ENCODE peak calls at places on chromosome 13, in five cellular contexts. U, W, K, F and P are unnamed samples.

GRCh38 chr13:79678100-79678499 is 197.1 kb downstream of the NDFIP2 start:
- DNase-seq in F (no peak), W (no peak), K (no peak), U (no peak), P (peak)

GRCh38 chr13:76512676-76513277 is 373.4 kb downstream of the KCTD12 start:
- DNase-seq in U (no peak), F (no peak), K (no peak), W (no peak), P (peak)

GRCh38 chr13:89057274-89057673 is 1386.1 kb downstream of the SLITRK5 start:
- DNase-seq in K (no peak), F (no peak), U (no peak), W (no peak), P (no peak)

GRCh38 chr13:91328726-91329125 is 18.8 kb upstream of the MIR17HG start:
- DNase-seq in F (no peak), U (no peak), K (no peak), W (no peak), P (no peak)

GRCh38 chr13:39353988-39354387 is 249.0 kb downstream of the LHFPL6 start:
- DNase-seq in U (no peak), W (no peak), K (no peak), F (no peak), P (peak)

GRCh38 chr13:106156468-106156867 is 379.0 kb downstream of the EFNB2 start:
- DNase-seq in U (no peak), F (no peak), K (no peak), W (no peak), P (peak)

GRCh38 chr13:50612717-50613116 is 230.8 kb downstream of the DLEU7 start:
- DNase-seq in U (no peak), F (no peak), W (no peak), K (no peak), P (no peak)

GRCh38 chr13:110562696-110563462 is 1.4 kb upstream of the RAB20 start:
- DNase-seq in W (no peak), K (no peak), F (no peak), U (no peak), P (no peak)

GRCh38 chr13:45751882-45752281 is 49.8 kb downstream of the CBY2 start:
- DNase-seq in K (no peak), W (no peak), F (no peak), U (no peak), P (no peak)

GRCh38 chr13:25864116-25864515 is 187.7 kb downstream of the SHISA2 start:
- DNase-seq in K (no peak), F (no peak), U (no peak), W (no peak), P (no peak)

GRCh38 chr13:51494151-51494550 is 41.3 kb upstream of the INTS6 start:
- DNase-seq in F (no peak), W (no peak), K (no peak), U (no peak), P (peak)

GRCh38 chr13:24878340-24878739 is 114.4 kb downstream of the RNF17 start:
- DNase-seq in K (no peak), F (no peak), U (no peak), W (no peak), P (no peak)

GRCh38 chr13:50124536-50125305 is 109.5 kb downstream of the KCNRG start:
- DNase-seq in W (peak), K (peak), U (peak), F (no peak), P (peak)

GRCh38 chr13:98717256-98717655 is 35.2 kb downstream of the SLC15A1 start:
- DNase-seq in W (no peak), U (no peak), K (no peak), F (no peak), P (no peak)

GRCh38 chr13:111919286-111919685 is 147.7 kb upstream of the SOX1 start:
- DNase-seq in U (no peak), W (no peak), K (no peak), F (no peak), P (no peak)

GRCh38 chr13:21359855-21360254 is 99.2 kb downstream of the ZDHHC20 start:
- DNase-seq in W (no peak), U (no peak), K (no peak), F (no peak), P (no peak)

GRCh38 chr13:43237616-43238015 is 214.2 kb downstream of the DNAJC15 start:
- DNase-seq in F (no peak), W (no peak), K (no peak), U (no peak), P (no peak)

GRCh38 chr13:75264611-75265010 is 217.4 kb downstream of the TBC1D4 start:
- DNase-seq in U (no peak), K (no peak), W (peak), F (no peak), P (no peak)

GRCh38 chr13:86585826-86586225 is 786.6 kb upstream of the SLITRK6 start:
- DNase-seq in W (no peak), K (no peak), F (no peak), U (no peak), P (peak)

GRCh38 chr13:92767468-92767867 is 459.1 kb upstream of the GPC6 start:
- DNase-seq in U (no peak), W (no peak), F (no peak), K (no peak), P (no peak)

GRCh38 chr13:45728759-45729158 is 26.6 kb downstream of the CBY2 start:
- DNase-seq in W (peak), U (no peak), F (peak), K (no peak), P (no peak)